ENCODE peak calls at places on chromosome 16, in seven cellular contexts. R is endodermal cell, J is GM23248, Y is HCT116, S is keratinocyte, P is fibroblast of lung, I is MM.1S. C is an unnamed sample. For H3K36me3, the result is how much of the 10 kb centered on the place peaks cover.

GRCh38 chr16:28621756-28622155 is 11.9 kb upstream of the SULT1A1 start:
- DNase-seq in R (peak), J (no peak), Y (no peak), S (no peak), P (no peak), I (no peak), C (no peak)

GRCh38 chr16:27314986-27315332 is 1.2 kb downstream of the IL4R start:
- DNase-seq in R (no peak), J (no peak), Y (no peak), S (no peak), P (no peak), I (no peak), C (no peak)

GRCh38 chr16:21646091-21646490 is 6.3 kb downstream of the IGSF6 start:
- DNase-seq in R (no peak), J (peak), Y (no peak), S (no peak), P (no peak), I (no peak), C (no peak)

GRCh38 chr16:71412270-71413160 is 29.3 kb downstream of the TLE7 start:
- DNase-seq in R (peak), J (peak), Y (peak), S (no peak), P (peak), I (peak), C (peak)

GRCh38 chr16:72536673-72537435 is 364.9 kb upstream of the PMFBP1 start:
- DNase-seq in R (no peak), J (peak), Y (no peak), S (no peak), P (peak), I (no peak), C (no peak)

GRCh38 chr16:49776085-49776501 is 79.8 kb downstream of the ZNF423 start:
- DNase-seq in R (peak), J (no peak), Y (no peak), S (no peak), P (no peak), I (no peak), C (no peak)

GRCh38 chr16:72875291-72876036 is 172.5 kb downstream of the ZFHX3 start:
- DNase-seq in R (no peak), J (no peak), Y (no peak), S (no peak), P (no peak), I (no peak), C (no peak)

GRCh38 chr16:49520684-49521083 is 147.1 kb downstream of the C16orf78 start:
- DNase-seq in R (no peak), J (no peak), Y (no peak), S (no peak), P (no peak), I (no peak), C (peak)

GRCh38 chr16:50602126-50602525 is 53.9 kb downstream of the NKD1 start:
- DNase-seq in R (no peak), J (no peak), Y (no peak), S (no peak), P (no peak), I (no peak), C (peak)

GRCh38 chr16:23060458-23061320 is 88.6 kb downstream of the USP31 start:
- DNase-seq in R (peak), J (peak), Y (peak), S (no peak), P (peak), I (peak), C (no peak)

GRCh38 chr16:9092963-9093477 is 1.6 kb downstream of the HAPSTR1 start:
- DNase-seq in R (peak), J (peak), Y (no peak), S (no peak), P (no peak), I (peak), C (peak)

GRCh38 chr16:66412182-66412581 is 14.9 kb upstream of the BEAN1 start:
- DNase-seq in R (no peak), J (no peak), Y (no peak), S (no peak), P (no peak), I (no peak), C (no peak)

GRCh38 chr16:30619643-30620042 is 9.5 kb upstream of the ZNF689 start:
- DNase-seq in R (no peak), J (peak), Y (no peak), S (no peak), P (no peak), I (no peak), C (no peak)

GRCh38 chr16:73997340-73997711 is 299.3 kb upstream of the PSMD7 start:
- DNase-seq in R (no peak), J (no peak), Y (no peak), S (no peak), P (no peak), I (no peak), C (no peak)

GRCh38 chr16:75281826-75282225 is 30.4 kb upstream of the BCAR1 start:
- DNase-seq in R (no peak), J (no peak), Y (no peak), S (no peak), P (no peak), I (no peak), C (no peak)

GRCh38 chr16:84829168-84829965 is 9.6 kb downstream of the CRISPLD2 start:
- DNase-seq in R (no peak), J (peak), Y (no peak), S (no peak), P (peak), I (no peak), C (no peak)

GRCh38 chr16:57808589-57808988 is 6.3 kb upstream of the KIFC3 start:
- DNase-seq in R (no peak), J (no peak), Y (no peak), S (no peak), P (no peak), I (no peak), C (no peak)

GRCh38 chr16:57809276-57809793 is 7.0 kb upstream of the KIFC3 start:
- DNase-seq in R (no peak), J (no peak), Y (no peak), S (no peak), P (no peak), I (no peak), C (no peak)

GRCh38 chr16:57805176-57805575 is 2.9 kb upstream of the KIFC3 start:
- DNase-seq in R (no peak), J (no peak), Y (no peak), S (no peak), P (no peak), I (no peak), C (no peak)

GRCh38 chr16:57807968-57808528 is 5.8 kb upstream of the KIFC3 start:
- DNase-seq in R (peak), J (peak), Y (peak), S (no peak), P (peak), I (peak), C (peak)

GRCh38 chr16:57807252-57807967 is 5.1 kb upstream of the KIFC3 start:
- DNase-seq in R (no peak), J (peak), Y (no peak), S (no peak), P (no peak), I (no peak), C (peak)
- H3K9ac ChIP-seq in R (no peak), J (no peak), Y (peak), S (no peak), P (no peak), I (no peak), C (no peak)

GRCh38 chr16:3800019-3800418 is 80.5 kb downstream of the CREBBP start:
- DNase-seq in R (no peak), J (no peak), Y (no peak), S (no peak), P (no peak), I (no peak), C (no peak)

GRCh38 chr16:3800477-3801270 is 79.8 kb downstream of the CREBBP start:
- DNase-seq in R (no peak), J (no peak), Y (no peak), S (no peak), P (no peak), I (no peak), C (no peak)

GRCh38 chr16:3807425-3808123 is 72.9 kb downstream of the CREBBP start:
- DNase-seq in R (no peak), J (no peak), Y (no peak), S (no peak), P (no peak), I (no peak), C (no peak)

GRCh38 chr16:3808308-3809063 is 72.0 kb downstream of the CREBBP start:
- DNase-seq in R (no peak), J (no peak), Y (no peak), S (no peak), P (no peak), I (no peak), C (no peak)

GRCh38 chr16:3804426-3805016 is 76.0 kb downstream of the CREBBP start:
- DNase-seq in R (no peak), J (no peak), Y (no peak), S (no peak), P (no peak), I (no peak), C (no peak)
- H3K36me3 ChIP-seq in R (under half), J (under half), Y (under half), S (under half), P (under half), I (under half), C (under half)

GRCh38 chr16:46850619-46851555 is 19.9 kb upstream of the C16orf87 start:
- DNase-seq in R (no peak), J (no peak), Y (no peak), S (no peak), P (no peak), I (no peak), C (no peak)

GRCh38 chr16:46844771-46845170 is 13.8 kb upstream of the C16orf87 start:
- DNase-seq in R (peak), J (no peak), Y (no peak), S (no peak), P (peak), I (no peak), C (no peak)

GRCh38 chr16:46845952-46846351 is 15.0 kb upstream of the C16orf87 start:
- DNase-seq in R (no peak), J (no peak), Y (no peak), S (no peak), P (no peak), I (no peak), C (no peak)

GRCh38 chr16:46852130-46852529 is 21.1 kb upstream of the C16orf87 start:
- DNase-seq in R (peak), J (no peak), Y (no peak), S (no peak), P (no peak), I (no peak), C (no peak)

DNA sequence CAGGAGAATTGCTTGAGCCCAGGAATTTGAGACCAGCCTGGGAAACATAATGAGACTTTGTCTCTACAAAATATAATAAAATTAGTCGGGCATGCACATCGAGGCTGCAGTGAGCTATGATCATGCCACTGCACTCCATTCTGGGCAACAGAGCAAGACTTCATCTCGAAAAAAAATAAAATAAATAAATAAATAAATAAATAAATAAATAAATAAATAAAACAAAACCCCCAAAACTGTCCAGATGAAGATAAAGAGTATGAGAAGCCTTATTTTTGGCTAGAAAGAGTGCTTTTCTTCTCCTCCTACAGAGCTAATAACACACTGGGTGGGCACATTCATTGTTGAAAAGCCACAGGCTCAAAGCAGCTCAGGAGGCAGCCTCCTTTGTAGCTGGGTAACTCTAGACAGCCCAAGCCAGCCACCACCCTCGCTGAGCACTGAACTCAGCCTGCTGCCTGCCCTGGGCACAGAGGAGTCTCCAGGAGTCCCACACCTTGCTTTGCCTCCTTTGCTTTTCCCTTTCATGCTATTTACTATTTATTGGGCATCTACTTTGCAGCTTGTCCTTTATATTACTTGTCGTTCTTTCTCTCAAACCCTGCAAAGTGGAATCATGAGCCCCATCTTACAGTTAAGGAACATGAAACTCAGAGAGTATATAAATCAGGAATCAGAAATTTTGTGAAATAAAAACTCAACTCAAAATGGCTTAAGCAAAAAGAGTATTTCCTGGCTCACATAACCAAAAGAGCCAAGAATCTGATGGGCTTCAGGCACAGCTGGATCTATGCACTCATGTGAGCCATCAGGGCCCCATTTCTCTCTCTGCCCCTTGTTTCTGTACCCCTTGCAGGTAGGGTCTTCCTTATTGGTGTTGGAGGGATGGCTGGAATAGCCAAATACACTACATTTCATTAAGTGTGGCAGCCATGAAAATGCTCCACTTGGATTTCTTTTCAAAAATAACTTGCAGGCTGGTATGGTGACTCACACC is 18.1 kb upstream of the C16orf87 start:
- DNase-seq in R (no peak), J (no peak), Y (no peak), S (no peak), P (no peak), I (no peak), C (no peak)
- H3K9ac ChIP-seq in R (no peak), J (no peak), Y (no peak), S (no peak), P (no peak), I (no peak), C (no peak)

GRCh38 chr16:68781784-68782183 is 44.7 kb downstream of the CDH1 start:
- DNase-seq in R (no peak), J (no peak), Y (no peak), S (no peak), P (no peak), I (no peak), C (no peak)

GRCh38 chr16:68776821-68777485 is 39.9 kb downstream of the CDH1 start:
- DNase-seq in R (no peak), J (no peak), Y (no peak), S (no peak), P (no peak), I (peak), C (no peak)

GRCh38 chr16:68779891-68780290 is 42.8 kb downstream of the CDH1 start:
- DNase-seq in R (no peak), J (no peak), Y (no peak), S (no peak), P (no peak), I (no peak), C (no peak)

GRCh38 chr16:68774982-68775381 is 37.9 kb downstream of the CDH1 start:
- DNase-seq in R (no peak), J (no peak), Y (no peak), S (no peak), P (no peak), I (no peak), C (no peak)

GRCh38 chr16:68778551-68779231 is 41.6 kb downstream of the CDH1 start:
- DNase-seq in R (peak), J (no peak), Y (no peak), S (no peak), P (no peak), I (no peak), C (no peak)
- H3K36me3 ChIP-seq in R (under half), J (under half), Y (under half), S (under half), P (under half), I (under half), C (under half)

GRCh38 chr16:88552166-88552565 is 18.0 kb upstream of the ZC3H18 start:
- DNase-seq in R (no peak), J (no peak), Y (no peak), S (no peak), P (no peak), I (no peak), C (no peak)
- H3K9ac ChIP-seq in R (no peak), J (no peak), Y (no peak), S (no peak), P (no peak), I (peak), C (no peak)

GRCh38 chr16:69718365-69718764 is 8.0 kb downstream of the NQO1 start:
- DNase-seq in R (no peak), J (no peak), Y (no peak), S (no peak), P (no peak), I (no peak), C (no peak)
- H3K36me3 ChIP-seq in R (under half), J (under half), Y (under half), S (under half), P (under half), I (under half), C (under half)

GRCh38 chr16:279531-279930 is 860 bp upstream of the ARHGDIG start:
- DNase-seq in R (no peak), J (no peak), Y (no peak), S (no peak), P (no peak), I (no peak), C (no peak)
- H3K9ac ChIP-seq in R (no peak), J (no peak), Y (no peak), S (no peak), P (no peak), I (no peak), C (no peak)

GRCh38 chr16:2243031-2243528 is 6.8 kb downstream of the DNASE1L2 start:
- DNase-seq in R (peak), J (no peak), Y (no peak), S (no peak), P (no peak), I (no peak), C (peak)
- H3K36me3 ChIP-seq in R (under half), J (under half), Y (under half), S (under half), P (under half), I (under half), C (under half)

DNA sequence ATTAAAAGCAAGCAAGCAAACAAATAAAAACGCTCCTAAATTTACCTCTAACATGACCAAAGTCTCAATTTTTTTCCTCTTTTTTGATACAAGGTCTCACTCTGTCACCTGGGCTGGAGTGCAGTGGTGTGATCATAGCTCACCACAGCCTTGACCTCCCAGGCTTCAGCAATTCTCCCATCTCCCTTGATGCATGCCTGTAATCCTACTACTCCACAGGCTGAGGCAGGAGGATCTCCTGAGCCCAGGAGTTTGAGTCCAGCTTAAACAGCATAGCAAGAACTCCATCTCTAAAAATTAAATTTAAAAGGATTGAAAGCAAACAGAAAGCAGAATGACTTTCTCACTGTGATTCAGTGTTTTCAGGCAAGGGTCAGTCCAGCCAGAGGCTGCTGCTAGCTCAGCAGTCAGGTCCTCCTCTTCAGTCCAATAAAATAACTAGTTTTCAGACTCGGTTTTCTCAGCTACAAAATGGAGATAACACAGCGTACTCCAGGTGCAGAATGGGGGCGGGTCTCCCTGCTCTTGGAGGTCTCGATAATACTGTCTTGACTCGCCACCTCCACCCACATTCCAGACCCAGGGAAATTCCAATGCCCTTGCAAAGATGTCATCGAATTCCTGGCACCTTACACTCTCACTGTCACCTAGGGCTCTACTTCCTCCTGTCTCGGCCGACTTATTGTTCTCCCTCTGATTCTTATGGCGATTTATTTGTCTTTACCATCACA is 20.7 kb upstream of the MRTFB start:
- DNase-seq in R (peak), J (no peak), Y (no peak), S (no peak), P (no peak), I (no peak), C (no peak)
- H3K9ac ChIP-seq in R (peak), J (no peak), Y (no peak), S (no peak), P (no peak), I (no peak), C (no peak)

C was measured in kidney.